ENCODE peak calls at places on chromosomes 5 and 9, in seven cellular contexts. B, I, G, E, F, N and L are unnamed samples.

GRCh38 chr5:149406203-149406978 is 27.3 kb upstream of the IL17B start:
- DNase-seq in B (no peak), I (peak; percentile 75), G (no peak), E (no peak), F (no peak), N (no peak), L (peak; percentile 71)

GRCh38 chr5:127846884-127847283 is 143.7 kb downstream of the CCDC192 start:
- DNase-seq in B (no peak), I (no peak), G (no peak), E (no peak), F (no peak), N (no peak), L (no peak)

GRCh38 chr5:54087436-54087835 is 222.9 kb downstream of the ARL15 start:
- DNase-seq in B (peak; percentile 5), I (no peak), G (no peak), E (no peak), F (no peak), N (no peak), L (no peak)

GRCh38 chr9:76200315-76200714 is 193.9 kb downstream of the RFK start:
- DNase-seq in B (no peak), I (no peak), G (no peak), E (no peak), F (no peak), N (no peak), L (no peak)

GRCh38 chr9:133125706-133126696 is 5.0 kb upstream of the RALGDS start:
- DNase-seq in B (no peak), I (no peak), G (peak; percentile 41), E (no peak), F (peak; percentile 68), N (no peak), L (no peak)

GRCh38 chr9:16318516-16319060 is 551.9 kb downstream of the BNC2 start:
- DNase-seq in B (no peak), I (no peak), G (no peak), E (no peak), F (no peak), N (no peak), L (no peak)

GRCh38 chr5:140568664-140569063 is 4.0 kb downstream of the SLC35A4 start:
- DNase-seq in B (no peak), I (no peak), G (no peak), E (no peak), F (no peak), N (no peak), L (no peak)

GRCh38 chr9:91426123-91426745 is 2.6 kb upstream of the NFIL3 start:
- DNase-seq in B (peak; percentile 62), I (no peak), G (no peak), E (no peak), F (no peak), N (peak; percentile 85), L (no peak)

GRCh38 chr5:40831346-40832210 is 3.4 kb downstream of the RPL37 start:
- DNase-seq in B (no peak), I (no peak), G (no peak), E (no peak), F (no peak), N (no peak), L (no peak)

GRCh38 chr5:79702606-79703380 is 13.2 kb downstream of the CMYA5 start:
- DNase-seq in B (peak; percentile 34), I (no peak), G (peak; percentile 83), E (no peak), F (no peak), N (peak; percentile 20), L (no peak)

GRCh38 chr9:85723220-85723619 is 18.5 kb downstream of the AGTPBP1 start:
- DNase-seq in B (no peak), I (peak; percentile 22), G (no peak), E (no peak), F (no peak), N (no peak), L (no peak)

GRCh38 chr9:91802391-91802790 is 147.6 kb downstream of the ROR2 start:
- DNase-seq in B (no peak), I (no peak), G (no peak), E (no peak), F (no peak), N (no peak), L (no peak)

GRCh38 chr9:99050292-99050911 is 54.5 kb upstream of the TGFBR1 start:
- DNase-seq in B (peak; percentile 86), I (no peak), G (no peak), E (no peak), F (no peak), N (no peak), L (no peak)

GRCh38 chr5:34043099-34043876 is at the start of gene C1QTNF3:
- DNase-seq in B (no peak), I (no peak), G (no peak), E (no peak), F (no peak), N (no peak), L (no peak)

GRCh38 chr9:6917162-6917561 is 159.4 kb downstream of the KDM4C start:
- DNase-seq in B (no peak), I (no peak), G (no peak), E (no peak), F (no peak), N (peak; percentile 16), L (no peak)

GRCh38 chr9:92146610-92147009 is 31.4 kb upstream of the SPTLC1 start:
- DNase-seq in B (no peak), I (no peak), G (no peak), E (no peak), F (no peak), N (no peak), L (no peak)

GRCh38 chr5:15320896-15321295 is 179.1 kb upstream of the FBXL7 start:
- DNase-seq in B (no peak), I (no peak), G (no peak), E (no peak), F (no peak), N (no peak), L (no peak)

GRCh38 chr5:79663212-79663611 is 26.4 kb upstream of the CMYA5 start:
- DNase-seq in B (no peak), I (no peak), G (no peak), E (no peak), F (no peak), N (no peak), L (no peak)

GRCh38 chr9:4344946-4345345 is 45.1 kb upstream of the GLIS3 start:
- DNase-seq in B (no peak), I (no peak), G (no peak), E (no peak), F (no peak), N (no peak), L (no peak)

GRCh38 chr5:177982072-177982727 is 13.8 kb downstream of the PROP1 start:
- DNase-seq in B (peak; percentile 50), I (no peak), G (peak; percentile 16), E (peak; percentile 50), F (peak; percentile 57), N (no peak), L (no peak)

GRCh38 chr5:103562453-103563157 is at the start of gene NUDT12:
- DNase-seq in B (peak; percentile 86), I (peak; percentile 65), G (peak; percentile 69), E (peak; percentile 60), F (peak; percentile 71), N (peak; percentile 35), L (peak; percentile 13)

GRCh38 chr9:84271887-84272556 is 68.5 kb downstream of the SLC28A3 start:
- DNase-seq in B (no peak), I (no peak), G (no peak), E (no peak), F (no peak), N (no peak), L (no peak)

GRCh38 chr9:73038613-73039012 is 85.8 kb upstream of the ALDH1A1 start:
- DNase-seq in B (no peak), I (peak; percentile 22), G (peak; percentile 24), E (peak; percentile 29), F (peak; percentile 42), N (no peak), L (peak; percentile 7)
- H3K4me3 ChIP-seq in B (no peak overlapping the region), I (no peak overlapping the region), G (no peak overlapping the region), E (no peak overlapping the region), F (no peak overlapping the region), N (no peak overlapping the region), L (no peak overlapping the region)

GRCh38 chr5:172448999-172449398 is 5.3 kb downstream of the SH3PXD2B start:
- DNase-seq in B (no peak), I (no peak), G (no peak), E (no peak), F (no peak), N (no peak), L (no peak)

GRCh38 chr5:172450453-172450852 is 3.9 kb downstream of the SH3PXD2B start:
- DNase-seq in B (no peak), I (no peak), G (no peak), E (no peak), F (no peak), N (no peak), L (no peak)

GRCh38 chr5:172451771-172452197 is 2.5 kb downstream of the SH3PXD2B start:
- DNase-seq in B (peak; percentile 91), I (no peak), G (peak; percentile 52), E (peak; percentile 21), F (no peak), N (no peak), L (peak; percentile 57)

GRCh38 chr5:172452398-172453205 is 1.7 kb downstream of the SH3PXD2B start:
- DNase-seq in B (peak; percentile 22), I (no peak), G (no peak), E (peak; percentile 31), F (no peak), N (no peak), L (no peak)

GRCh38 chr5:172450861-172451695 is 3.2 kb downstream of the SH3PXD2B start:
- DNase-seq in B (peak; percentile 35), I (no peak), G (no peak), E (no peak), F (no peak), N (peak; percentile 29), L (no peak)
- H3K4me1 ChIP-seq in B (peaks cover 34% of the 10 kb centered on the region), I (peaks cover 69% of the 10 kb centered on the region), G (peaks cover 14% of the 10 kb centered on the region), E (peaks cover 30% of the 10 kb centered on the region), F (peaks cover 59% of the 10 kb centered on the region), N (no peaks in the 10 kb centered on the region), L (peaks cover 66% of the 10 kb centered on the region)

GRCh38 chr5:138466058-138466899 is 1.0 kb downstream of the EGR1 start:
- DNase-seq in B (no peak), I (no peak), G (no peak), E (peak; percentile 75), F (peak; percentile 49), N (no peak), L (no peak)

GRCh38 chr5:138465288-138466057 is at the start of gene EGR1:
- DNase-seq in B (peak; percentile 70), I (peak; percentile 94), G (peak; percentile 91), E (peak; percentile 95), F (peak; percentile 96), N (peak; percentile 86), L (peak; percentile 84)

GRCh38 chr5:138467711-138468132 is 2.4 kb downstream of the EGR1 start:
- DNase-seq in B (no peak), I (no peak), G (no peak), E (peak; percentile 52), F (peak; percentile 47), N (no peak), L (no peak)

GRCh38 chr5:138468133-138468965 is 3.1 kb downstream of the EGR1 start:
- DNase-seq in B (no peak), I (no peak), G (no peak), E (no peak), F (no peak), N (no peak), L (no peak)

GRCh38 chr5:138466900-138467710 is 1.8 kb downstream of the EGR1 start:
- DNase-seq in B (no peak), I (no peak), G (no peak), E (peak; percentile 52), F (peak; percentile 51), N (no peak), L (no peak)
- H3K4me3 ChIP-seq in B (no peak overlapping the region), I (peak overlapping the region; percentile 91), G (peak overlapping the region; percentile 90), E (peak overlapping the region; percentile 89), F (peak overlapping the region; percentile 89), N (no peak overlapping the region), L (peak overlapping the region; percentile 84)

GRCh38 chr5:6250121-6250520 is 128.2 kb downstream of the MED10 start:
- DNase-seq in B (no peak), I (no peak), G (no peak), E (no peak), F (no peak), N (no peak), L (no peak)
- H3K4me1 ChIP-seq in B (peaks cover 13% of the 10 kb centered on the region), I (no peaks in the 10 kb centered on the region), G (no peaks in the 10 kb centered on the region), E (no peaks in the 10 kb centered on the region), F (no peaks in the 10 kb centered on the region), N (no peaks in the 10 kb centered on the region), L (no peaks in the 10 kb centered on the region)